ENCODE peak calls at places on chromosomes 11 and 22, in ten cellular contexts. R, D, I, F, Q, Z, W, M, O and E are unnamed samples.

GRCh38 chr22:31588970-31589675 is 72.9 kb downstream of the PISD start:
- DNase-seq in M (peak; percentile 31), D (no peak), Q (no peak), O (no peak), I (no peak), F (no peak), Z (no peak), W (no peak), R (no peak), E (no peak)

GRCh38 chr22:43168416-43169309 is 17.3 kb downstream of the TSPO start:
- DNase-seq in R (no peak), D (peak; percentile 32), Q (no peak), W (no peak), O (no peak), F (no peak), Z (no peak), M (no peak), I (no peak), E (no peak)

GRCh38 chr11:2138075-2138435 is 1.1 kb downstream of the IGF2 start:
- DNase-seq in D (no peak), R (no peak), I (no peak), F (no peak), Z (no peak), Q (no peak), O (no peak), W (no peak), M (no peak), E (no peak)

GRCh38 chr22:23530766-23531282 is 49.3 kb downstream of the IGLL1 start:
- DNase-seq in I (no peak), R (no peak), Z (no peak), F (no peak), D (no peak), W (no peak), Q (peak; percentile 27), M (no peak), O (no peak), E (no peak)

GRCh38 chr11:67517784-67518552 is 5.3 kb downstream of the CABP2 start:
- DNase-seq in R (no peak), W (no peak), D (no peak), Q (peak; percentile 44), M (no peak), I (no peak), Z (no peak), O (no peak), F (no peak), E (no peak)

GRCh38 chr11:11074686-11075370 is 217.0 kb upstream of the ZBED5 start:
- DNase-seq in D (no peak), Z (no peak), W (no peak), M (no peak), R (no peak), Q (no peak), O (no peak), F (no peak), I (no peak), E (no peak)

GRCh38 chr11:47216141-47216798 is 1.5 kb downstream of the DDB2 start:
- DNase-seq in Q (no peak), I (peak; percentile 46), R (no peak), Z (peak; percentile 62), F (no peak), O (no peak), D (peak; percentile 87), W (no peak), M (peak; percentile 68), E (peak; percentile 76)

GRCh38 chr22:36373258-36373579 is 14.5 kb downstream of the MYH9 start:
- DNase-seq in O (no peak), R (no peak), Z (no peak), I (peak; percentile 72), Q (peak; percentile 92), M (no peak), F (peak; percentile 87), D (peak; percentile 9), W (no peak), E (peak; percentile 93)

GRCh38 chr11:20226936-20227335 is 66.7 kb upstream of the DBX1 start:
- DNase-seq in Z (no peak), W (no peak), O (no peak), R (no peak), I (no peak), M (no peak), D (peak; percentile 28), F (no peak), Q (no peak), E (no peak)

GRCh38 chr22:37804886-37805857 is 2.6 kb upstream of the GCAT start:
- DNase-seq in R (peak; percentile 89), W (peak; percentile 80), F (peak; percentile 90), D (peak; percentile 70), Q (peak; percentile 92), Z (peak; percentile 87), I (peak; percentile 85), O (peak; percentile 82), M (peak; percentile 94), E (peak; percentile 87)

GRCh38 chr22:37807410-37808293 is at the start of gene GCAT:
- DNase-seq in Z (peak; percentile 94), W (peak; percentile 95), O (peak; percentile 94), F (peak; percentile 96), R (peak; percentile 97), D (peak; percentile 95), M (peak; percentile 96), I (peak; percentile 97), Q (peak; percentile 97), E (peak; percentile 98)

GRCh38 chr22:37806409-37807338 is 1.1 kb upstream of the GCAT start:
- DNase-seq in R (peak; percentile 87), F (peak; percentile 48), M (no peak), Z (peak; percentile 32), I (no peak), O (no peak), W (no peak), D (peak; percentile 52), Q (no peak), E (peak; percentile 61)

GRCh38 chr22:37804502-37804885 is 3.2 kb upstream of the GCAT start:
- DNase-seq in W (no peak), Z (no peak), Q (no peak), R (no peak), F (no peak), O (no peak), D (no peak), I (no peak), M (no peak), E (no peak)

GRCh38 chr22:37805878-37806277 is 1.9 kb upstream of the GCAT start:
- DNase-seq in D (no peak), I (no peak), R (no peak), Q (no peak), F (no peak), M (no peak), O (no peak), W (no peak), Z (no peak), E (no peak)
- TF ChIP-seq POLR2A in D (no peak), I (no peak), R (no peak), Q (no peak), F (no peak), M (no peak), O (no peak), W (no peak), Z (no peak), E (no peak)

GRCh38 chr11:69992026-69992425 is 86.1 kb upstream of the ANO1 start:
- DNase-seq in O (no peak), Z (no peak), R (no peak), Q (no peak), I (no peak), W (no peak), D (no peak), M (no peak), F (no peak), E (no peak)
- H3K27ac ChIP-seq in O (no peak overlapping the region), Z (no peak overlapping the region), R (no peak overlapping the region), Q (no peak overlapping the region), I (no peak overlapping the region), W (no peak overlapping the region), D (no peak overlapping the region), M (peak overlapping the region; percentile 82), F (no peak overlapping the region), E (no peak overlapping the region)

DNA sequence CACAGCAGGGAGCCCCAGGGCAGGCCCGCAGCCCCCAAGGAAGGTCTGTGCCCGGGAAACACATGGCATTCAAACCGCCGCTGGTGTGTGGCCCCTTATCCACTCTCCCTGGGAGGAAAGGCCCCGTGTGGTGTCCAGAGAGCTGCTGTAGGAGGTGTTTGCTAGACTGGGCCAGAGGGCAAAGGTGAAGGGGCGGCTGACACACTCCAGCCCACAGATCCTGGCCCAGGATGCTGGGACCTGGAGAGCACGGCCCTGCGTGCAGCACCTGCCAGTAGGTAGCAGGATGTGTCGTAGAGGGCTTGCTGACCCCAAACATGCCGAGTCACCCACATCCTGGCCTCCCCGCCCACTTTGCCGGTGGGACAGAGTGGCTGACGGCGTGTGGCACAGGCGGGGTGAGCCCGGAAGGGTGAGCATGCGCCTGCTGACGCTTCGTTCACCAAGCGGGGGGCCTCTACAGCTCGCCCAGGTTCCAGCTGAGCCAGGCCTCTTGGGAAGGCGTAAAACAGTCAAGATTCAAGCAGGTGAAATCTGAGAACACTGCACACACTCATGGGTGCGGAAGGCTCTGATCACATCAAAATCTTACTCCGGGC is 11.0 kb downstream of the OSBPL5 start:
- DNase-seq in R (no peak), F (no peak), O (no peak), W (no peak), Z (no peak), I (no peak), M (no peak), D (no peak), Q (peak; percentile 79), E (no peak)
- H3K4me1 ChIP-seq in R (peaks cover 92% of the 10 kb centered on the region), F (peaks cover 30% of the 10 kb centered on the region), O (peaks cover 98% of the 10 kb centered on the region), W (peaks cover 44% of the 10 kb centered on the region), Z (peaks cover 14% of the 10 kb centered on the region), I (peaks cover 11% of the 10 kb centered on the region), M (peaks cover 52% of the 10 kb centered on the region), D (peaks cover 43% of the 10 kb centered on the region), Q (peaks cover 82% of the 10 kb centered on the region), E (peaks cover 44% of the 10 kb centered on the region)

GRCh38 chr11:115981814-115982471 is 477.7 kb upstream of the CADM1 start:
- DNase-seq in W (no peak), D (no peak), F (no peak), M (no peak), O (no peak), I (no peak), R (no peak), Z (no peak), Q (no peak), E (no peak)

GRCh38 chr11:115990004-115990447 is 485.8 kb upstream of the CADM1 start:
- DNase-seq in F (no peak), M (peak; percentile 15), D (no peak), O (no peak), W (no peak), Z (peak; percentile 2), I (no peak), R (no peak), Q (peak; percentile 74), E (peak; percentile 7)

GRCh38 chr11:115984228-115984627 is 480.0 kb upstream of the CADM1 start:
- DNase-seq in I (no peak), M (no peak), O (no peak), W (no peak), Q (no peak), R (no peak), F (no peak), D (no peak), Z (no peak), E (no peak)

GRCh38 chr11:115982666-115983065 is 478.5 kb upstream of the CADM1 start:
- DNase-seq in W (no peak), O (no peak), I (no peak), F (no peak), Z (no peak), M (no peak), Q (no peak), R (no peak), D (no peak), E (no peak)

DNA sequence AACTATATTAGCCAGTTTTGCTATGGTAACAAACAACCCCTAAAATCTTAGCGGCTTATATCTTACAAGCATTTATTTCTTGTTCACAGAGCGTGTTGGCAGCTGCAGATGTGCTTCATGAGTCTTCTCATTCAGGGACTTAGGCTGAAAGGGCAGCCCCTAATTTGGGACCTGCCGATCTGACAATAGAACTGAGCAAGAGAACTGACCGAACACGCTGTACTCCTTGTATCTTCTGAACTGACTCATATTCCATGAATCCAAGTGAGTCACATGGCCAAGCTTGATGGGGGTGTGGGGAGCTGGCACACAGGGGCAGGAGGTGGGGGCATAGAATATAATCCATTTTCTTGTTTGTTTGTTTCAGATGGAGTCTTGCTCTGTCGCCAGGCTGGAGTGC is 481.7 kb upstream of the CADM1 start:
- DNase-seq in F (no peak), O (no peak), R (no peak), M (no peak), Q (no peak), Z (no peak), W (no peak), D (no peak), I (no peak), E (no peak)
- TF ChIP-seq POLR2A in F (no peak), O (no peak), R (no peak), M (no peak), Q (no peak), Z (no peak), W (no peak), D (no peak), I (no peak), E (no peak)